ENCODE peak calls at places on chromosomes 11 and 22, in ten cellular contexts. P, A, Q, T, Z, E, U, K, D and X are unnamed samples.
A peak's percentile ranks its signal among the peaks of the same experiment; 100 is the strongest.

GRCh38 chr22:45499746-45500145 is 2.9 kb upstream of the FBLN1 start:
- DNase-seq in Q (no peak), U (no peak), K (no peak), Z (no peak), E (no peak), D (peak; percentile 75), T (no peak), A (no peak), P (peak; percentile 57), X (no peak)

GRCh38 chr11:2462092-2462985 is 17.5 kb downstream of the KCNQ1 start:
- DNase-seq in P (no peak), T (no peak), U (no peak), Q (no peak), A (no peak), K (no peak), D (no peak), E (no peak), Z (no peak), X (no peak)

GRCh38 chr11:64218628-64219353 is 7.2 kb downstream of the TRPT1 start:
- DNase-seq in D (no peak), A (no peak), Z (no peak), P (no peak), U (no peak), K (no peak), E (no peak), T (no peak), Q (peak; percentile 22), X (no peak)

GRCh38 chr11:120824242-120824641 is 199.7 kb upstream of the TBCEL start:
- DNase-seq in U (no peak), P (no peak), E (no peak), A (no peak), K (no peak), T (no peak), Z (no peak), D (no peak), Q (no peak), X (no peak)

GRCh38 chr11:120512727-120513435 is 1.3 kb downstream of the GRIK4 start:
- DNase-seq in U (no peak), K (no peak), T (no peak), E (no peak), P (no peak), Q (peak; percentile 42), A (no peak), Z (no peak), D (no peak), X (no peak)

GRCh38 chr22:47286590-47286989 is 524.1 kb downstream of the TBC1D22A start:
- DNase-seq in P (no peak), A (no peak), T (no peak), Q (no peak), U (no peak), E (no peak), D (no peak), K (no peak), Z (no peak), X (no peak)

GRCh38 chr11:8213390-8213789 is 44.6 kb upstream of the RIC3 start:
- DNase-seq in A (peak; percentile 3), P (no peak), Z (no peak), T (no peak), Q (no peak), E (no peak), K (no peak), D (no peak), U (no peak), X (no peak)

GRCh38 chr22:37167981-37168647 is 18.4 kb upstream of the IL2RB start:
- DNase-seq in E (no peak), A (no peak), Z (no peak), K (no peak), D (no peak), P (no peak), U (no peak), T (no peak), Q (peak; percentile 5), X (no peak)

GRCh38 chr11:13837286-13837685 is 125.2 kb upstream of the SPON1 start:
- DNase-seq in P (peak; percentile 40), K (no peak), U (peak; percentile 73), T (no peak), Z (peak; percentile 35), Q (no peak), A (peak; percentile 57), E (no peak), D (no peak), X (no peak)

GRCh38 chr11:24142062-24142461 is 354.8 kb upstream of the LUZP2 start:
- DNase-seq in T (no peak), D (no peak), P (no peak), U (no peak), Z (no peak), E (no peak), Q (no peak), A (no peak), K (no peak), X (no peak)

GRCh38 chr11:61967924-61968757 is 707 bp upstream of the FTH1 start:
- DNase-seq in P (peak; percentile 60), T (peak; percentile 36), Z (no peak), D (peak; percentile 88), U (peak; percentile 20), Q (peak; percentile 66), A (no peak), K (peak; percentile 59), E (no peak), X (peak; percentile 71)

GRCh38 chr11:112316971-112317370 is 56.3 kb upstream of the PLET1 start:
- DNase-seq in E (no peak), D (no peak), U (no peak), Q (no peak), T (no peak), P (no peak), K (no peak), Z (no peak), A (no peak), X (no peak)
- TF ChIP-seq CTCF in E (no peak), D (no peak), U (no peak), Q (no peak), T (no peak), P (no peak), K (no peak), Z (no peak), A (no peak), X (no peak)

DNA sequence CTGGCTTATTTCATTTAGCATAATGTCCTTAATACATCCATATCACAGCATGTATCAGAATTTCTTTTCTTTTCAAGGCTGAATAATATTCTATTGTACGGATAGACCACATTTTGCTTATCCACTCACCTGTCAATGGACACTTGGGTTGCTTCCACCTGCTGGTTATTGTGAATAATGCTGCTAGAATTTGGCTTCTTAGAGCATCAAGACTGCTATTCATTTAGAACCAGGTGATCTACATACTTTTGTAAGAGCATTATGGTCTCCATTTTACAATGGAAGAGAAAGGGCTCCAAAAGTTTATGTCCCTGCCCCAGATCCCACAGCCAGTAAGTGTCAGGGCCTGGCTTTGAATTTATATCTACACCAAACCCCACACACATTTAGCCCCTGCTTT is 100.7 kb upstream of the CD82 start:
- DNase-seq in Z (no peak), D (no peak), P (no peak), U (no peak), E (no peak), T (no peak), Q (no peak), K (no peak), A (peak; percentile 7), X (no peak)
- TF ChIP-seq CTCF in Z (no peak), D (no peak), P (no peak), U (no peak), E (peak; percentile 14), T (no peak), Q (no peak), K (no peak), A (no peak), X (no peak)

DNA sequence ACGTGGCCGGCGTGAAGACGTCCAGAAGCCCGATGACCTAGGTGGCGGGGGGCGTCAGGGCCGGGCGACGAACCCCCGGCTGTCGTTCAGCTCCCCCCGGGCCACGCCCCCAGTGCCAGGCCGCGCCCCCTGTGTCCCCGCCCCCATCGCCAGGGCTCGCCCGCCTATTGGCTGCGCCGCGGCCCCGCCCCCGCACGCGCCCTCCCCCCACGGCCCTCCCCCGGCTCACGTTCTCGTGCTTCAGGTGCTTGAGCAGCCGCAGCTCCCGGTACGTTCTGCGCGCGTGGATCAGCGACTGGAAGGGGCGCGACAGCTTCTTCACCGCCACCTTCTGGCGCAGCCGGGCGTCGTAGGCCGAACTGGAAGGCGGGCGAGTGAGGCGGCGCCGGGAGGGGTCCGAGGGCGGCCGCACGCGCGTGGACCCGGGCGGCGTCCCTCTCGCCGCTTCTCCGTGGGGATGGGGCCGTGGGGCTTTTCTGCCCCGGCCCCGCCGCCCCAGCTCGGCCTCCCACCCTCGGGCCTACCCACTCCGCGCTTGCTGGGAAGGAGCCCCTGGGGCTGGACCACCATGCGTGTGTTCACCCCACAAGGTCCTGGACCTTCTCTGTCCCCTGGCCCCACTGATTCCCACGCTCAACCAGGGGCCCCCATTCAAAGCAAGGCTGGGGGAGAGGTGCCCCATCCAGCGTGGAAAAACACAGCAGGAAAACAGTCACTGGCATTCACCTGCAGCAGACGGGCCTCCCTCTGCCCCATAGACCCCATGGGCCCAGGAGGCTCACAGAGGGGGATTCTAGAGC is 2.4 kb downstream of the MAPK11 start:
- DNase-seq in Z (no peak), D (no peak), E (no peak), T (peak; percentile 47), U (peak; percentile 38), Q (peak; percentile 85), A (peak; percentile 27), K (peak; percentile 54), P (peak; percentile 84), X (peak; percentile 78)
- TF ChIP-seq CTCF in Z (peak; percentile 24), D (peak; percentile 36), E (peak; percentile 23), T (peak; percentile 14), U (peak; percentile 32), Q (peak; percentile 16), A (no peak), K (peak; percentile 27), P (peak; percentile 5), X (peak; percentile 49)

DNA sequence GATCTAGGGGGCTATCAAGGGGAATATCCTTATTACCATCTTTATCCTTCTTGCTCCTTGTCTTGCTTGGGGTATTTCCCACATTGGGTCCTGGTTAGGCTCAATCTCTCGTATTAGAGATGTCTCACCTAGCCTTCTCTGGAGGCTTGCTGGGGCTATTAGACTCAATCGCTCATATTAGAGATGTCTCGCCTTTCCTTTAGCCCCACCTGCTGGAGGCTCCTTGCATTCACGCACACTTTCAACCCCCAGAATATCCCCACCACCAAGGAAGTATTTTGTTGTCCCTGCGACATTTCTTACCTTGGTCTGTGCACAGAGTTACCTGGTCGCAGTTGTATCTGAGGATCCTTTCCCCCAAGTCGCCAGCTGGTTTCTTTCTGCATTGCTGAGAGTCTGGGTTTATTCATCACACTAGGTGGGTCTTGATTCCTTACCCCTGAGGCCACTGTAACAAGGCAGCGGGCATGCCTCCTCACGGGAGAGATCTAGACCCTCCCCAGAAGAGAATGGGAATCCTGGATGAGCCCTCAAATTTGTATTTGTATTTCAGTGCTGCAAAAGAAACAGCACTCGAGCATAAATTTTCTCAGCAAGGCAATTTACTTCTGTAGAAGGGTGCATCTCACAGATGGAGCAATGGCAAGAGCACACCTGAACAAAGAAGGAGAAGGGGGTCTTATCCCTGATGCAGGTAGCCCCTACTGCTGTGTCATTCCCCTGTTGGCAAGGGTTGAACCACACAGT is 15.9 kb upstream of the HYLS1 start:
- DNase-seq in Q (no peak), T (peak; percentile 29), K (peak; percentile 59), U (peak; percentile 18), P (peak; percentile 41), E (no peak), D (no peak), A (peak; percentile 42), Z (peak; percentile 9), X (no peak)
- TF ChIP-seq CTCF in Q (no peak), T (peak; percentile 66), K (no peak), U (peak; percentile 73), P (peak; percentile 60), E (peak; percentile 70), D (peak; percentile 24), A (peak; percentile 61), Z (peak; percentile 70), X (no peak)

GRCh38 chr11:58905716-58906547 is 33.4 kb upstream of the GLYATL1 start:
- DNase-seq in A (peak; percentile 91), U (peak; percentile 92), P (peak; percentile 93), D (no peak), E (peak; percentile 71), K (no peak), Z (peak; percentile 83), Q (no peak), T (peak; percentile 90), X (no peak)
- TF ChIP-seq CTCF in A (peak; percentile 49), U (peak; percentile 65), P (peak; percentile 76), D (no peak), E (peak; percentile 72), K (no peak), Z (peak; percentile 66), Q (no peak), T (peak; percentile 46), X (no peak)